ENCODE peak calls at places on chromosomes 16 and 17, in eight cellular contexts. One of them, this sample, is unnamed.

GRCh38 chr16:19344980-19345379 is 59.4 kb downstream of the CLEC19A start:
- DNase-seq in pulmonary artery endothelial cell: no peak
- DNase-seq in foreskin keratinocyte: no peak
- DNase-seq in mesothelial cell of epicardium: no peak
- DNase-seq in NCI-H460: no peak
- DNase-seq in H9: no peak
- DNase-seq in pancreas: no peak
- DNase-seq in NCI-H774: no peak
- DNase-seq in this sample: no peak

GRCh38 chr17:35088911-35089845 is 25.7 kb upstream of the RFFL start:
- DNase-seq in pulmonary artery endothelial cell: no peak
- DNase-seq in pancreas: peak; percentile 97
- DNase-seq in NCI-H460: peak; percentile 79
- DNase-seq in mesothelial cell of epicardium: peak; percentile 81
- DNase-seq in NCI-H774: peak; percentile 92
- DNase-seq in foreskin keratinocyte: no peak
- DNase-seq in H9: peak; percentile 93
- DNase-seq in this sample: peak; percentile 13

GRCh38 chr17:11538366-11538765 is 59.9 kb upstream of the DNAH9 start:
- DNase-seq in mesothelial cell of epicardium: no peak
- DNase-seq in NCI-H774: no peak
- DNase-seq in NCI-H460: no peak
- DNase-seq in foreskin keratinocyte: no peak
- DNase-seq in pulmonary artery endothelial cell: no peak
- DNase-seq in pancreas: no peak
- DNase-seq in H9: no peak
- DNase-seq in this sample: no peak

GRCh38 chr16:66354321-66354854 is 12.1 kb upstream of the CDH5 start:
- DNase-seq in NCI-H774: no peak
- DNase-seq in mesothelial cell of epicardium: no peak
- DNase-seq in pancreas: no peak
- DNase-seq in foreskin keratinocyte: no peak
- DNase-seq in H9: no peak
- DNase-seq in NCI-H460: no peak
- DNase-seq in pulmonary artery endothelial cell: no peak
- DNase-seq in this sample: no peak

GRCh38 chr16:24583494-24583893 is 44.1 kb downstream of the RBBP6 start:
- DNase-seq in NCI-H460: no peak
- DNase-seq in foreskin keratinocyte: no peak
- DNase-seq in H9: no peak
- DNase-seq in mesothelial cell of epicardium: no peak
- DNase-seq in pulmonary artery endothelial cell: no peak
- DNase-seq in pancreas: no peak
- DNase-seq in NCI-H774: no peak
- DNase-seq in this sample: no peak

GRCh38 chr16:15521758-15522509 is 87.5 kb downstream of the BMERB1 start:
- DNase-seq in NCI-H460: no peak
- DNase-seq in foreskin keratinocyte: no peak
- DNase-seq in pulmonary artery endothelial cell: peak; percentile 36
- DNase-seq in mesothelial cell of epicardium: no peak
- DNase-seq in NCI-H774: no peak
- DNase-seq in pancreas: no peak
- DNase-seq in H9: no peak
- DNase-seq in this sample: no peak

GRCh38 chr17:10117581-10118001 is 80.8 kb downstream of the GAS7 start:
- DNase-seq in NCI-H774: no peak
- DNase-seq in NCI-H460: no peak
- DNase-seq in pulmonary artery endothelial cell: no peak
- DNase-seq in foreskin keratinocyte: no peak
- DNase-seq in mesothelial cell of epicardium: no peak
- DNase-seq in pancreas: no peak
- DNase-seq in H9: no peak
- DNase-seq in this sample: no peak

GRCh38 chr16:17417740-17418139 is 53.0 kb downstream of the XYLT1 start:
- DNase-seq in mesothelial cell of epicardium: no peak
- DNase-seq in pulmonary artery endothelial cell: no peak
- DNase-seq in NCI-H774: no peak
- DNase-seq in NCI-H460: no peak
- DNase-seq in foreskin keratinocyte: no peak
- DNase-seq in H9: no peak
- DNase-seq in pancreas: no peak
- DNase-seq in this sample: no peak

GRCh38 chr17:55159251-55159650 is 105.5 kb upstream of the HLF start:
- DNase-seq in NCI-H460: no peak
- DNase-seq in foreskin keratinocyte: no peak
- DNase-seq in mesothelial cell of epicardium: no peak
- DNase-seq in H9: no peak
- DNase-seq in NCI-H774: no peak
- DNase-seq in pancreas: no peak
- DNase-seq in pulmonary artery endothelial cell: no peak
- DNase-seq in this sample: no peak

GRCh38 chr17:33292981-33293867 is at the start of gene ASIC2:
- DNase-seq in pulmonary artery endothelial cell: no peak
- DNase-seq in H9: peak; percentile 78
- DNase-seq in pancreas: peak; percentile 60
- DNase-seq in NCI-H774: no peak
- DNase-seq in mesothelial cell of epicardium: peak; percentile 36
- DNase-seq in foreskin keratinocyte: no peak
- DNase-seq in NCI-H460: no peak
- DNase-seq in this sample: no peak

GRCh38 chr17:40326014-40326831 is 17.2 kb downstream of the RARA start:
- DNase-seq in mesothelial cell of epicardium: no peak
- DNase-seq in pancreas: no peak
- DNase-seq in foreskin keratinocyte: no peak
- DNase-seq in NCI-H774: no peak
- DNase-seq in pulmonary artery endothelial cell: no peak
- DNase-seq in H9: no peak
- DNase-seq in NCI-H460: no peak
- DNase-seq in this sample: no peak

GRCh38 chr17:48462946-48463345 is 32.9 kb upstream of the SKAP1 start:
- DNase-seq in NCI-H774: peak; percentile 54
- DNase-seq in H9: no peak
- DNase-seq in foreskin keratinocyte: no peak
- DNase-seq in pancreas: no peak
- DNase-seq in mesothelial cell of epicardium: no peak
- DNase-seq in pulmonary artery endothelial cell: no peak
- DNase-seq in NCI-H460: no peak
- DNase-seq in this sample: no peak

GRCh38 chr17:16935786-16936185 is 36.1 kb downstream of the TNFRSF13B start:
- DNase-seq in NCI-H460: no peak
- DNase-seq in pancreas: peak; percentile 40
- DNase-seq in foreskin keratinocyte: no peak
- DNase-seq in H9: peak; percentile 20
- DNase-seq in pulmonary artery endothelial cell: no peak
- DNase-seq in NCI-H774: no peak
- DNase-seq in mesothelial cell of epicardium: no peak
- DNase-seq in this sample: no peak

GRCh38 chr17:83196973-83197880 is 117.8 kb downstream of the METRNL start:
- DNase-seq in foreskin keratinocyte: no peak
- DNase-seq in pulmonary artery endothelial cell: no peak
- DNase-seq in NCI-H460: no peak
- DNase-seq in NCI-H774: no peak
- DNase-seq in mesothelial cell of epicardium: no peak
- DNase-seq in pancreas: peak; percentile 26
- DNase-seq in H9: no peak
- DNase-seq in this sample: no peak

GRCh38 chr16:67000384-67001158 is 12.2 kb downstream of the CES4A start:
- DNase-seq in pancreas: peak; percentile 79
- DNase-seq in mesothelial cell of epicardium: no peak
- DNase-seq in NCI-H460: no peak
- DNase-seq in pulmonary artery endothelial cell: no peak
- DNase-seq in NCI-H774: peak; percentile 21
- DNase-seq in foreskin keratinocyte: no peak
- DNase-seq in H9: peak; percentile 80
- DNase-seq in this sample: no peak

GRCh38 chr16:29968205-29968604 is 5.5 kb upstream of the TAOK2 start:
- DNase-seq in mesothelial cell of epicardium: no peak
- DNase-seq in pancreas: no peak
- DNase-seq in pulmonary artery endothelial cell: no peak
- DNase-seq in H9: no peak
- DNase-seq in NCI-H460: no peak
- DNase-seq in foreskin keratinocyte: no peak
- DNase-seq in NCI-H774: no peak
- DNase-seq in this sample: no peak

GRCh38 chr17:37050905-37051304 is 102.2 kb downstream of the AATF start:
- DNase-seq in pulmonary artery endothelial cell: no peak
- DNase-seq in mesothelial cell of epicardium: no peak
- DNase-seq in H9: no peak
- DNase-seq in NCI-H774: no peak
- DNase-seq in foreskin keratinocyte: no peak
- DNase-seq in pancreas: no peak
- DNase-seq in NCI-H460: no peak
- DNase-seq in this sample: no peak

GRCh38 chr17:47736501-47737211 is 3.6 kb downstream of the TBX21 start:
- DNase-seq in pancreas: peak; percentile 28
- DNase-seq in NCI-H774: no peak
- DNase-seq in foreskin keratinocyte: no peak
- DNase-seq in H9: peak; percentile 19
- DNase-seq in mesothelial cell of epicardium: no peak
- DNase-seq in pulmonary artery endothelial cell: no peak
- DNase-seq in NCI-H460: no peak
- DNase-seq in this sample: no peak

GRCh38 chr16:31877876-31878642 is 4.5 kb downstream of the ZNF267 start:
- DNase-seq in NCI-H774: no peak
- DNase-seq in pulmonary artery endothelial cell: no peak
- DNase-seq in pancreas: no peak
- DNase-seq in mesothelial cell of epicardium: no peak
- DNase-seq in H9: no peak
- DNase-seq in NCI-H460: no peak
- DNase-seq in foreskin keratinocyte: no peak
- DNase-seq in this sample: no peak

GRCh38 chr17:81994593-81995462 is 17.4 kb downstream of the ASPSCR1 start:
- DNase-seq in NCI-H774: peak; percentile 11
- DNase-seq in pancreas: no peak
- DNase-seq in pulmonary artery endothelial cell: no peak
- DNase-seq in foreskin keratinocyte: no peak
- DNase-seq in NCI-H460: no peak
- DNase-seq in H9: no peak
- DNase-seq in mesothelial cell of epicardium: peak; percentile 14
- DNase-seq in this sample: no peak

GRCh38 chr16:28491080-28491969 is 549 bp downstream of the CLN3 start:
- DNase-seq in H9: peak; percentile 59
- DNase-seq in foreskin keratinocyte: no peak
- DNase-seq in NCI-H774: no peak
- DNase-seq in pancreas: peak; percentile 73
- DNase-seq in mesothelial cell of epicardium: no peak
- DNase-seq in NCI-H460: no peak
- DNase-seq in pulmonary artery endothelial cell: no peak
- DNase-seq in this sample: no peak

This sample was measured in LNCaP clone FGC.